ENCODE peak calls at places on chromosomes 16 and 17, in nine cellular contexts. One of them, this sample, is unnamed.
A peak's percentile ranks its signal among the peaks of the same experiment; 100 is the strongest.

GRCh38 chr16:55476625-55477533 is 2.1 kb upstream of the MMP2 start:
- DNase-seq in ovary: peak; percentile 56
- DNase-seq in substantia nigra: no peak
- DNase-seq in SJSA1: no peak
- DNase-seq in ascending aorta: no peak
- DNase-seq in AG04450: no peak
- DNase-seq in PC-3: peak; percentile 12
- DNase-seq in Peyer's patch: no peak
- DNase-seq in tibial artery: peak; percentile 68
- DNase-seq in this sample: no peak

GRCh38 chr16:74461826-74462225 is 40.5 kb upstream of the CLEC18B start:
- DNase-seq in Peyer's patch: no peak
- DNase-seq in ovary: no peak
- DNase-seq in tibial artery: no peak
- DNase-seq in substantia nigra: no peak
- DNase-seq in SJSA1: no peak
- DNase-seq in ascending aorta: no peak
- DNase-seq in PC-3: no peak
- DNase-seq in AG04450: no peak
- DNase-seq in this sample: no peak

GRCh38 chr17:7014995-7015586 is 2.7 kb downstream of the RNASEK start:
- DNase-seq in ascending aorta: no peak
- DNase-seq in SJSA1: peak; percentile 74
- DNase-seq in PC-3: no peak
- DNase-seq in AG04450: no peak
- DNase-seq in Peyer's patch: no peak
- DNase-seq in tibial artery: no peak
- DNase-seq in ovary: no peak
- DNase-seq in substantia nigra: no peak
- DNase-seq in this sample: no peak

GRCh38 chr16:88549671-88550643 is 20.2 kb upstream of the ZC3H18 start:
- DNase-seq in Peyer's patch: no peak
- DNase-seq in tibial artery: no peak
- DNase-seq in PC-3: no peak
- DNase-seq in ovary: no peak
- DNase-seq in ascending aorta: no peak
- DNase-seq in substantia nigra: no peak
- DNase-seq in AG04450: no peak
- DNase-seq in SJSA1: no peak
- DNase-seq in this sample: no peak

GRCh38 chr16:29025218-29025617 is 40.4 kb downstream of the LAT start:
- DNase-seq in AG04450: no peak
- DNase-seq in tibial artery: no peak
- DNase-seq in SJSA1: no peak
- DNase-seq in substantia nigra: no peak
- DNase-seq in ascending aorta: no peak
- DNase-seq in Peyer's patch: no peak
- DNase-seq in ovary: no peak
- DNase-seq in PC-3: no peak
- DNase-seq in this sample: no peak

GRCh38 chr16:6453742-6454141 is 878.9 kb upstream of the RBFOX1 start:
- DNase-seq in PC-3: no peak
- DNase-seq in ovary: no peak
- DNase-seq in substantia nigra: no peak
- DNase-seq in AG04450: no peak
- DNase-seq in Peyer's patch: no peak
- DNase-seq in SJSA1: no peak
- DNase-seq in tibial artery: no peak
- DNase-seq in ascending aorta: no peak
- DNase-seq in this sample: no peak

GRCh38 chr16:57007530-57007929 is 18.2 kb downstream of the NLRC5 start:
- DNase-seq in PC-3: no peak
- DNase-seq in substantia nigra: no peak
- DNase-seq in ascending aorta: no peak
- DNase-seq in ovary: no peak
- DNase-seq in SJSA1: no peak
- DNase-seq in tibial artery: no peak
- DNase-seq in AG04450: no peak
- DNase-seq in Peyer's patch: no peak
- DNase-seq in this sample: no peak

GRCh38 chr16:5709889-5710288 is 612.3 kb upstream of the EEF2KMT start:
- DNase-seq in ovary: no peak
- DNase-seq in Peyer's patch: no peak
- DNase-seq in tibial artery: no peak
- DNase-seq in substantia nigra: no peak
- DNase-seq in ascending aorta: no peak
- DNase-seq in SJSA1: no peak
- DNase-seq in AG04450: no peak
- DNase-seq in PC-3: no peak
- DNase-seq in this sample: no peak

GRCh38 chr17:54007855-54008254 is 185.1 kb downstream of the KIF2B start:
- DNase-seq in AG04450: no peak
- DNase-seq in substantia nigra: no peak
- DNase-seq in Peyer's patch: no peak
- DNase-seq in PC-3: no peak
- DNase-seq in SJSA1: no peak
- DNase-seq in ascending aorta: no peak
- DNase-seq in tibial artery: no peak
- DNase-seq in ovary: no peak
- DNase-seq in this sample: no peak

GRCh38 chr17:6713918-6714271 is 726 bp upstream of the SLC13A5 start:
- DNase-seq in ovary: no peak
- DNase-seq in ascending aorta: no peak
- DNase-seq in substantia nigra: no peak
- DNase-seq in PC-3: no peak
- DNase-seq in SJSA1: no peak
- DNase-seq in AG04450: no peak
- DNase-seq in tibial artery: no peak
- DNase-seq in Peyer's patch: no peak
- DNase-seq in this sample: no peak

GRCh38 chr16:75789237-75789636 is 62.9 kb upstream of the CPHXL start:
- DNase-seq in ascending aorta: no peak
- DNase-seq in ovary: no peak
- DNase-seq in Peyer's patch: no peak
- DNase-seq in SJSA1: peak; percentile 29
- DNase-seq in substantia nigra: no peak
- DNase-seq in AG04450: peak; percentile 4
- DNase-seq in PC-3: peak; percentile 67
- DNase-seq in tibial artery: no peak
- DNase-seq in this sample: no peak

GRCh38 chr17:48051706-48052486 is 3.7 kb downstream of the NFE2L1 start:
- DNase-seq in PC-3: no peak
- DNase-seq in AG04450: no peak
- DNase-seq in Peyer's patch: no peak
- DNase-seq in SJSA1: peak; percentile 85
- DNase-seq in ascending aorta: no peak
- DNase-seq in substantia nigra: peak; percentile 22
- DNase-seq in ovary: peak; percentile 73
- DNase-seq in tibial artery: peak; percentile 81
- DNase-seq in this sample: no peak

GRCh38 chr16:22183335-22183734 is 21.0 kb downstream of the SDR42E2 start:
- DNase-seq in ascending aorta: no peak
- DNase-seq in substantia nigra: no peak
- DNase-seq in Peyer's patch: no peak
- DNase-seq in SJSA1: no peak
- DNase-seq in AG04450: no peak
- DNase-seq in tibial artery: no peak
- DNase-seq in PC-3: no peak
- DNase-seq in ovary: no peak
- DNase-seq in this sample: no peak

GRCh38 chr17:58084317-58084981 is 1.2 kb downstream of the DYNLL2 start:
- DNase-seq in Peyer's patch: peak; percentile 61
- DNase-seq in SJSA1: peak; percentile 34
- DNase-seq in tibial artery: peak; percentile 49
- DNase-seq in substantia nigra: no peak
- DNase-seq in ascending aorta: no peak
- DNase-seq in PC-3: peak; percentile 62
- DNase-seq in ovary: peak; percentile 50
- DNase-seq in AG04450: no peak
- DNase-seq in this sample: peak; percentile 52

GRCh38 chr16:86960266-86960665 is 356.9 kb downstream of the C16orf95 start:
- DNase-seq in PC-3: no peak
- DNase-seq in tibial artery: no peak
- DNase-seq in ascending aorta: no peak
- DNase-seq in SJSA1: no peak
- DNase-seq in AG04450: no peak
- DNase-seq in ovary: no peak
- DNase-seq in substantia nigra: no peak
- DNase-seq in Peyer's patch: no peak
- DNase-seq in this sample: no peak

GRCh38 chr16:50136399-50136798 is 16.7 kb upstream of the TENT4B start:
- DNase-seq in substantia nigra: no peak
- DNase-seq in ascending aorta: no peak
- DNase-seq in AG04450: no peak
- DNase-seq in Peyer's patch: no peak
- DNase-seq in PC-3: no peak
- DNase-seq in ovary: no peak
- DNase-seq in tibial artery: no peak
- DNase-seq in SJSA1: no peak
- DNase-seq in this sample: no peak

GRCh38 chr17:83089322-83090156 is 10.1 kb downstream of the METRNL start:
- DNase-seq in SJSA1: no peak
- DNase-seq in ascending aorta: no peak
- DNase-seq in ovary: no peak
- DNase-seq in Peyer's patch: peak; percentile 92
- DNase-seq in substantia nigra: no peak
- DNase-seq in tibial artery: peak; percentile 57
- DNase-seq in PC-3: peak; percentile 56
- DNase-seq in AG04450: no peak
- DNase-seq in this sample: no peak

GRCh38 chr16:31131841-31132271 is 3.7 kb downstream of the PRSS8 start:
- DNase-seq in AG04450: no peak
- DNase-seq in PC-3: no peak
- DNase-seq in tibial artery: no peak
- DNase-seq in SJSA1: no peak
- DNase-seq in Peyer's patch: peak; percentile 87
- DNase-seq in substantia nigra: no peak
- DNase-seq in ovary: no peak
- DNase-seq in ascending aorta: no peak
- DNase-seq in this sample: no peak
- H3K27ac ChIP-seq in AG04450: no peak overlapping the region
- H3K27ac ChIP-seq in PC-3: no peak overlapping the region
- H3K27ac ChIP-seq in tibial artery: no peak overlapping the region
- H3K27ac ChIP-seq in SJSA1: no peak overlapping the region
- H3K27ac ChIP-seq in Peyer's patch: no peak overlapping the region
- H3K27ac ChIP-seq in substantia nigra: no peak overlapping the region
- H3K27ac ChIP-seq in ovary: no peak overlapping the region
- H3K27ac ChIP-seq in ascending aorta: no peak overlapping the region
- H3K27ac ChIP-seq in this sample: peak overlapping the region; percentile 96

DNA sequence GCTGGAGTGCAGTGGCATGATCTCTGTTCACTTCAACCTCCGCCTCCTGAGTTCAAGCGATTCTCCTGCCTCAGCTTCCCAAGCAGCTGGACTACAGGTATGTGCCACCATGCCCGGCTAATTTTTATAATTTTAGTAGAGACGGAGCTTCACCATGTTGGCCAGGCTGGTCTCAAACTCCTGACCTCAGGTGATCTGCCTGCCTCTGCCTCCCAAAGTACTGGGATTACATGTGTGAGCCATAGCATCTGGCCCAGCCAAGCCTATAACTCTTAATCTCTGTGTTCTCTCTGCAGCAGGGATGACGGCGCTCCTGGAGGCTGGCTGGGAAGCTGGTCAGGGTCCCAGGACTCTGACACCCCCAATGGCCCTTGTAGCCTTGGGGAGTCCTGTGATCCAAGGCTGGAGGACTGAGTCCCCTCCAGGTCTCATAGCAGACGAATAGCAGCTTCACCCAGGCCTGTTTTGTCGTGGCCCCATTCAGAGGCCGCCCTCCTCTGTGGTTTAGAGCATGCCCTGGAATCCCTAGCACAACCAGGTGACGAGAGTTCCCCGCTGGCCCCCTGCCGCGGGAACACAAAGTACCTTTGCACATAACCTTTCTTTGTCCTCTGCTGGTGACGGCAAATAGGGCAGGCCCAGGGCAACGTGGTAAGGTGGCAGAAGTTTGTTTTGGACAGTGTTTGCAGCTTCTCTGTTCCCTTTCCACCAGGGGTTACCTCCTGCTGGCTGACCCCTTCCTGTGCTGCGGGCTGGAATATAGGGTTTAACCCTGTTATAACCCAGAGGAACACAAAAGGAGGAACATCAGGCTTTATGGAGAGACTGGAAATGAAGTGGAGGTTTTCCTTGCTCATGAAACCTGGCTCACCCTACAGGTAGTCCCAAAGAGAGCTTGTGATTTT is 43.0 kb upstream of the TOB1 start:
- DNase-seq in substantia nigra: no peak
- DNase-seq in ascending aorta: no peak
- DNase-seq in PC-3: no peak
- DNase-seq in ovary: no peak
- DNase-seq in Peyer's patch: peak; percentile 66
- DNase-seq in SJSA1: no peak
- DNase-seq in tibial artery: no peak
- DNase-seq in AG04450: no peak
- DNase-seq in this sample: peak; percentile 83
- H3K27ac ChIP-seq in substantia nigra: no peak overlapping the region
- H3K27ac ChIP-seq in ascending aorta: no peak overlapping the region
- H3K27ac ChIP-seq in PC-3: no peak overlapping the region
- H3K27ac ChIP-seq in ovary: no peak overlapping the region
- H3K27ac ChIP-seq in Peyer's patch: no peak overlapping the region
- H3K27ac ChIP-seq in SJSA1: no peak overlapping the region
- H3K27ac ChIP-seq in tibial artery: no peak overlapping the region
- H3K27ac ChIP-seq in AG04450: no peak overlapping the region
- H3K27ac ChIP-seq in this sample: peak overlapping the region; percentile 74

GRCh38 chr17:12998461-12998860 is 19.4 kb downstream of the ELAC2 start:
- DNase-seq in substantia nigra: no peak
- DNase-seq in SJSA1: no peak
- DNase-seq in Peyer's patch: no peak
- DNase-seq in ascending aorta: no peak
- DNase-seq in tibial artery: no peak
- DNase-seq in AG04450: no peak
- DNase-seq in ovary: no peak
- DNase-seq in PC-3: no peak
- DNase-seq in this sample: no peak
- H3K27ac ChIP-seq in substantia nigra: no peak overlapping the region
- H3K27ac ChIP-seq in SJSA1: no peak overlapping the region
- H3K27ac ChIP-seq in Peyer's patch: no peak overlapping the region
- H3K27ac ChIP-seq in ascending aorta: no peak overlapping the region
- H3K27ac ChIP-seq in tibial artery: no peak overlapping the region
- H3K27ac ChIP-seq in AG04450: no peak overlapping the region
- H3K27ac ChIP-seq in ovary: no peak overlapping the region
- H3K27ac ChIP-seq in PC-3: no peak overlapping the region
- H3K27ac ChIP-seq in this sample: no peak overlapping the region

DNA sequence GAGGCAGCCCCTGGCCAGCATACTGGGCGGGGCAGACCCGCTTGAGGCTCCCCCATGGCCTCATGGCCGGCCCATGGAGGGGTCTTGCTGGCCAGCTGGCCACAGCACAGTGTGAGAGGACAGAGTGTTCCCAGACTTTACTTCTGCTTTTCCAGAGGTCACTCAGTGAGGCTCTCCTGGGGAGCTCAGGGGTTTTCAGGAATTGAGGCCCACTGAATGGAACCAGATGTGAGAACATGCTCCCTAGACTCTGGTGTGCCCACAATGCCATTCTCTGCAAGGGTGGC is 21.2 kb downstream of the ATP6V0D1 start:
- DNase-seq in Peyer's patch: no peak
- DNase-seq in SJSA1: no peak
- DNase-seq in tibial artery: no peak
- DNase-seq in substantia nigra: no peak
- DNase-seq in ovary: no peak
- DNase-seq in PC-3: no peak
- DNase-seq in AG04450: no peak
- DNase-seq in ascending aorta: no peak
- DNase-seq in this sample: peak; percentile 55
- H3K27ac ChIP-seq in Peyer's patch: peak overlapping the region; percentile 43
- H3K27ac ChIP-seq in SJSA1: no peak overlapping the region
- H3K27ac ChIP-seq in tibial artery: peak overlapping the region; percentile 54
- H3K27ac ChIP-seq in substantia nigra: no peak overlapping the region
- H3K27ac ChIP-seq in ovary: peak overlapping the region; percentile 76
- H3K27ac ChIP-seq in PC-3: no peak overlapping the region
- H3K27ac ChIP-seq in AG04450: no peak overlapping the region
- H3K27ac ChIP-seq in ascending aorta: peak overlapping the region; percentile 83
- H3K27ac ChIP-seq in this sample: peak overlapping the region; percentile 80

This sample was measured in lower lobe of right lung.